ENCODE peak calls at places on chromosomes 4 and X, in seven cellular contexts. Z, D, Q, F, P, X and K are unnamed samples.

GRCh38 chr4:3010577-3010976 is 47.2 kb downstream of the GRK4 start:
- DNase-seq in D (no peak), P (no peak), Z (peak), Q (no peak), X (peak), F (peak), K (no peak)

GRCh38 chr4:114302472-114302871 is 296.1 kb upstream of the UGT8 start:
- DNase-seq in P (no peak), Z (no peak), X (no peak), Q (no peak), D (no peak), F (no peak), K (no peak)

GRCh38 chr4:99968330-99968729 is 18.3 kb upstream of the H2AZ1 start:
- DNase-seq in F (peak), P (no peak), Q (no peak), D (no peak), X (peak), Z (peak), K (no peak)

GRCh38 chrX:153460826-153461225 is 9.6 kb downstream of the HAUS7 start:
- DNase-seq in Q (peak), P (no peak), F (peak), Z (peak), X (peak), D (no peak), K (no peak)

GRCh38 chrX:129653985-129654651 is 638 bp downstream of the APLN start:
- DNase-seq in D (no peak), P (no peak), F (peak), X (no peak), Z (no peak), Q (no peak), K (no peak)

GRCh38 chr4:6092131-6092530 is 73.9 kb upstream of the C4orf50 start:
- DNase-seq in Z (no peak), D (no peak), P (peak), F (no peak), Q (no peak), X (no peak), K (no peak)

GRCh38 chr4:64899563-64899962 is 490.3 kb upstream of the TECRL start:
- DNase-seq in X (no peak), Z (no peak), P (no peak), Q (no peak), D (no peak), F (peak), K (no peak)

GRCh38 chrX:74242484-74243138 is 61.4 kb upstream of the ZCCHC13 start:
- DNase-seq in D (no peak), X (no peak), P (no peak), Q (no peak), Z (no peak), F (peak), K (no peak)

GRCh38 chr4:123833156-123833555 is 436.6 kb downstream of the SPRY1 start:
- DNase-seq in X (no peak), Z (peak), Q (no peak), D (no peak), P (no peak), F (peak), K (no peak)

GRCh38 chr4:20395160-20395773 is 143.6 kb downstream of the SLIT2 start:
- DNase-seq in F (peak), Z (peak), X (peak), D (no peak), Q (peak), P (no peak), K (no peak)

GRCh38 chr4:184410748-184411147 is 63.6 kb downstream of the IRF2 start:
- DNase-seq in P (no peak), D (no peak), Z (no peak), X (no peak), F (no peak), Q (no peak), K (no peak)

GRCh38 chr4:75939890-75940691 is 722 bp downstream of the NAAA start:
- DNase-seq in Q (no peak), X (peak), F (peak), Z (peak), P (peak), D (peak), K (peak)

GRCh38 chr4:47701286-47701685 is 136.6 kb downstream of the CORIN start:
- DNase-seq in P (no peak), Z (no peak), D (no peak), Q (no peak), X (no peak), F (no peak), K (no peak)

GRCh38 chr4:2289955-2290333 is 28.0 kb upstream of the MXD4 start:
- DNase-seq in Q (no peak), X (no peak), P (peak), D (no peak), F (no peak), Z (no peak), K (no peak)

GRCh38 chrX:127708155-127708554 is 344.0 kb downstream of the ACTRT1 start:
- DNase-seq in P (no peak), D (no peak), Z (no peak), Q (no peak), X (no peak), F (no peak), K (no peak)

GRCh38 chr4:3389879-3390840 is 51.6 kb upstream of the HGFAC start:
- DNase-seq in D (no peak), P (peak), Z (no peak), X (no peak), Q (no peak), F (no peak), K (no peak)

GRCh38 chrX:134171661-134172587 is 65.1 kb upstream of the CCDC160 start:
- DNase-seq in Q (no peak), D (peak), F (no peak), X (no peak), Z (peak), P (no peak), K (no peak)

GRCh38 chr4:37455301-37456062 is 210.9 kb downstream of the NWD2 start:
- DNase-seq in Q (no peak), P (no peak), X (no peak), F (no peak), Z (no peak), D (no peak), K (no peak)

GRCh38 chr4:183362916-183363542 is 40.8 kb upstream of the CLDN24 start:
- DNase-seq in Z (no peak), F (peak), D (no peak), X (no peak), P (no peak), Q (peak), K (no peak)